ENCODE peak calls at places on chromosomes 11 and 22, in seven cellular contexts. O is heart right ventricle; P is IMR-90; T is endodermal cell; R is vagina; Q is uterus; M is CD4-positive, alpha-beta T cell. D is an unnamed sample.

GRCh38 chr11:85123752-85124231 is 503.4 kb downstream of the DLG2 start:
- DNase-seq in T (no peak), O (no peak), R (no peak), Q (no peak), M (no peak), P (no peak), D (peak; percentile 42)

GRCh38 chr11:103358251-103358650 is 249.0 kb downstream of the DYNC2H1 start:
- DNase-seq in T (no peak), R (no peak), Q (no peak), O (no peak), P (peak; percentile 71), M (no peak), D (peak; percentile 9)

GRCh38 chr11:2585566-2586090 is 114.2 kb downstream of the KCNQ1OT1 start:
- DNase-seq in P (no peak), T (no peak), O (no peak), R (peak; percentile 67), Q (no peak), M (no peak), D (no peak)

GRCh38 chr11:27204527-27204926 is 158.5 kb downstream of the CCDC34 start:
- DNase-seq in O (no peak), R (peak; percentile 58), Q (no peak), M (no peak), P (no peak), T (peak; percentile 74), D (no peak)

GRCh38 chr11:17563248-17563647 is 16.2 kb downstream of the OTOG start:
- DNase-seq in M (no peak), O (no peak), Q (no peak), T (peak; percentile 80), R (no peak), P (no peak), D (peak; percentile 75)

GRCh38 chr11:19561011-19561410 is 151.6 kb upstream of the NAV2 start:
- DNase-seq in O (no peak), Q (no peak), P (peak; percentile 24), T (no peak), M (no peak), R (no peak), D (no peak)

GRCh38 chr22:27409299-27409698 is 392.3 kb downstream of the MN1 start:
- DNase-seq in M (no peak), Q (no peak), T (no peak), O (no peak), P (no peak), R (no peak), D (no peak)

GRCh38 chr22:49811014-49811791 is 16.5 kb downstream of the BRD1 start:
- DNase-seq in R (no peak), Q (no peak), T (no peak), M (no peak), P (no peak), O (no peak), D (no peak)

GRCh38 chr11:117300301-117300700 is 9.2 kb downstream of the BACE1-AS start:
- DNase-seq in M (no peak), P (peak; percentile 54), T (peak; percentile 77), O (peak; percentile 34), R (no peak), Q (peak; percentile 76), D (peak; percentile 49)

GRCh38 chr11:125554038-125554437 is 15.2 kb upstream of the EI24 start:
- DNase-seq in P (no peak), T (no peak), O (no peak), R (no peak), Q (no peak), M (no peak), D (no peak)

GRCh38 chr11:7936615-7937014 is 4.9 kb downstream of the OR10A3 start:
- DNase-seq in P (no peak), M (no peak), R (no peak), Q (no peak), O (peak; percentile 8), T (no peak), D (no peak)

GRCh38 chr11:1772270-1773130 is 8.8 kb upstream of the CTSD start:
- DNase-seq in O (peak; percentile 34), Q (peak; percentile 71), T (peak; percentile 88), P (peak; percentile 91), R (no peak), M (no peak), D (peak; percentile 90)

GRCh38 chr11:128407962-128408361 is 179.4 kb downstream of the ETS1 start:
- DNase-seq in O (no peak), M (no peak), T (no peak), P (peak; percentile 73), R (no peak), Q (no peak), D (peak; percentile 41)

GRCh38 chr22:50260801-50261614 is 475 bp downstream of the MAPK12 start:
- DNase-seq in M (no peak), R (no peak), Q (no peak), O (no peak), P (peak; percentile 67), T (peak; percentile 78), D (no peak)

GRCh38 chr11:112241486-112241885 is 15.3 kb downstream of the PTS start:
- DNase-seq in O (no peak), P (peak; percentile 85), R (peak; percentile 87), M (no peak), Q (peak; percentile 30), T (no peak), D (no peak)

GRCh38 chr11:33920838-33921613 is 29.1 kb upstream of the LMO2 start:
- DNase-seq in T (no peak), P (no peak), Q (no peak), M (no peak), O (no peak), R (no peak), D (no peak)

GRCh38 chr11:34819740-34820482 is 96.3 kb downstream of the APIP start:
- DNase-seq in R (no peak), T (no peak), Q (no peak), O (no peak), P (no peak), M (no peak), D (no peak)

GRCh38 chr22:45208993-45209838 is 31.5 kb downstream of the KIAA0930 start:
- DNase-seq in M (peak; percentile 9), Q (no peak), R (no peak), T (peak; percentile 91), O (no peak), P (peak; percentile 91), D (peak; percentile 54)

GRCh38 chr11:21630934-21631478 is 561.9 kb upstream of the ANO5 start:
- DNase-seq in O (no peak), T (no peak), P (no peak), M (no peak), R (no peak), Q (no peak), D (no peak)

GRCh38 chr11:36056160-36056751 is 112.4 kb downstream of the LDLRAD3 start:
- DNase-seq in M (no peak), R (no peak), P (peak; percentile 40), Q (no peak), T (peak; percentile 88), O (no peak), D (peak; percentile 73)

GRCh38 chr11:114282488-114282887 is 13.7 kb upstream of the NNMT start:
- DNase-seq in O (no peak), M (no peak), T (no peak), Q (no peak), P (no peak), R (peak; percentile 62), D (no peak)

GRCh38 chr11:114281388-114281956 is 14.7 kb upstream of the NNMT start:
- DNase-seq in M (no peak), T (no peak), R (peak; percentile 81), Q (no peak), P (no peak), O (no peak), D (no peak)

GRCh38 chr11:114284021-114284420 is 12.2 kb upstream of the NNMT start:
- DNase-seq in M (no peak), P (no peak), Q (no peak), T (no peak), R (peak; percentile 89), O (no peak), D (no peak)

GRCh38 chr11:114284914-114285313 is 11.3 kb upstream of the NNMT start:
- DNase-seq in Q (no peak), M (no peak), R (peak; percentile 71), P (no peak), O (no peak), T (no peak), D (no peak)

GRCh38 chr11:114283422-114283821 is 12.8 kb upstream of the NNMT start:
- DNase-seq in M (no peak), O (no peak), P (no peak), R (no peak), T (no peak), Q (no peak), D (no peak)
- H3K27ac ChIP-seq in M (no peak overlapping the region), O (no peak overlapping the region), P (no peak overlapping the region), R (no peak overlapping the region), T (no peak overlapping the region), Q (no peak overlapping the region), D (no peak overlapping the region)

GRCh38 chr11:28671326-28671725 is 563.1 kb downstream of the METTL15 start:
- DNase-seq in Q (no peak), T (no peak), M (no peak), P (no peak), O (no peak), R (no peak), D (no peak)

DNA sequence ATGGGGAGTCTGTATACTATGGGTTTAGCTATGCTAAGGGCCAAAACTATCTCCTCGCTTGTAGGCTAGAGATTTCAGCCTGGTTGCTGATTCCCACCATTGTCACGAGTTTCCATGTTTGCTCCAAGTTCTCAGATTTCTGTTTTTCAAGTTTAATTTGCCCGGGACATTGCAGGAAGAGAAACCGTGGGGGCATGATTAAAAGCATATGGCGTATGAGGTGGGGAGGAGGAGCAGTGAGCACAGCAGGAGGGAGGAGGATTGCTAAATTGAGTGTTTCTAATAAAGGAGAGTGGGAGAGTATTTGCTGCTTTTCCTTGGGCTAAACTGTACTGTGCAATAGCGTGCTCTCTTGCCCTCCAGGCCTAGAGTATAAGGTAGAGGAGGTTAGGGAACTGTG is 558.4 kb downstream of the METTL15 start:
- DNase-seq in T (no peak), M (no peak), O (no peak), P (no peak), Q (no peak), R (peak; percentile 83), D (no peak)
- H3K27ac ChIP-seq in T (no peak overlapping the region), M (no peak overlapping the region), O (no peak overlapping the region), P (no peak overlapping the region), Q (no peak overlapping the region), R (peak overlapping the region; percentile 25), D (no peak overlapping the region)

GRCh38 chr11:123521001-123521400 is 90.9 kb downstream of the GRAMD1B start:
- DNase-seq in M (no peak), T (no peak), Q (no peak), P (no peak), R (no peak), O (no peak), D (no peak)
- H3K27ac ChIP-seq in M (no peak overlapping the region), T (no peak overlapping the region), Q (no peak overlapping the region), P (no peak overlapping the region), R (no peak overlapping the region), O (no peak overlapping the region), D (no peak overlapping the region)

DNA sequence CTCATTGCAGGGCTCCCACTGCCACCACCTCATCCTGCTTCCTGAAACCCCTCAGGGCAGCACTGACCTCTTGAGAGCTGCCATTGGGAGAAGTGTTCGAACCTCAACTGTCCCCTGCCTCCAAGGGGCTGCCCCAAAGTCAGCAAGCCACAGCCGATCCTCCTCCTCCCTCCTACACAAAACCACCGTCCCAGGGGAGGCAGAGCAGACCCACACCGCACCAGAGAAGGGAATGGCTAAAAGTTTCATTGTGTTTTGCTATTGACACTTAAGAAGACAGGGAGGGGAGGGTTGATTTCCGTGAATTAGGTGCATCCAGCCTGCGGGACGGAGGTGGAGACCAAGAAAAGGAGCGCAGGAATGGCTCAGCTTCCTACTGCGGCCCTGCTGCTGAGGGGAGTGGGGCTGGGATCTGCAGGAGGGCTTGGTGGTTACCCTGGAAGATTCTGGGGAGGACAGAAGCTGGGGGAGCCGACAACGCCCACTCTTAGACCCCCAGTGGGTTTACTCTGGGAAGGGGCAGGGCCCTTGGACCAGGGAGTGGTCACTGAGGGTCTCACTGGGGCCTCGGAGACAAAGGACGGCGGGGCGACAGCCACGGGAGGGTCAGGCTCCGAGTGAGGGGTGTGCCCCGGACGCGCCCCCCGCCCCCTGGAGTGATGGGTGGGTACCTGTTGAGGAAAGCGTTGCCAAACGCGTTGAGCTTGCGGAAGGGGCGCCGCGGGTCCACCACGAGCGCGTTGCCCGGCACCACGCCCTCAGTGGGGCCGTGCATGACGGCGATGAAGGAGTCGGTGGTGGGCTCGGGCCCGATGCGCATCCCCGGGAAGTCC is 815 bp downstream of the EHD1 start:
- DNase-seq in Q (no peak), M (no peak), P (no peak), O (no peak), R (no peak), T (peak; percentile 62), D (no peak)
- H3K27ac ChIP-seq in Q (peak overlapping the region; percentile 80), M (peak overlapping the region; percentile 95), P (peak overlapping the region; percentile 84), O (peak overlapping the region; percentile 55), R (peak overlapping the region; percentile 84), T (no peak overlapping the region), D (no peak overlapping the region)

D was measured in mesendoderm.